ENCODE peak calls at places on chromosomes 16 and 17, in seven cellular contexts. D is astrocyte; O is neural progenitor cell; V is tibial artery; Z is CD8-positive, alpha-beta T cell; K is colonic mucosa; G is cardiac muscle cell. S is an unnamed sample.

GRCh38 chr16:50743575-50744225 is 1.8 kb downstream of the CYLD start:
- DNase-seq in K (no peak), D (no peak), Z (no peak), G (no peak), O (no peak), V (no peak), S (no peak)

GRCh38 chr17:15966183-15966878 is 21.4 kb downstream of the ADORA2B start:
- DNase-seq in D (no peak), G (no peak), K (peak), O (peak), Z (no peak), V (no peak), S (no peak)

GRCh38 chr16:1039762-1040161 is 32.8 kb upstream of the SSTR5 start:
- DNase-seq in G (no peak), O (no peak), D (no peak), V (no peak), Z (no peak), K (no peak), S (no peak)

GRCh38 chr17:1008008-1008761 is 11.3 kb downstream of the TIMM22 start:
- DNase-seq in K (peak), O (no peak), D (no peak), V (peak), Z (no peak), G (no peak), S (peak)

GRCh38 chr16:57061084-57061905 is 31.1 kb upstream of the CPNE2 start:
- DNase-seq in G (peak), K (no peak), O (no peak), D (peak), Z (no peak), V (peak), S (peak)

GRCh38 chr17:8044819-8045810 is 6.3 kb downstream of the ALOX15B start:
- DNase-seq in O (no peak), Z (no peak), D (no peak), V (peak), K (no peak), G (no peak), S (no peak)

GRCh38 chr17:73838815-73839214 is 194.6 kb upstream of the SDK2 start:
- DNase-seq in G (no peak), V (no peak), K (no peak), D (no peak), O (no peak), Z (no peak), S (no peak)

GRCh38 chr17:66996926-66997325 is 32.4 kb downstream of the CACNG4 start:
- DNase-seq in G (no peak), O (no peak), Z (no peak), D (no peak), K (no peak), V (no peak), S (no peak)

GRCh38 chr17:64507418-64507766 is 615 bp downstream of the CEP95 start:
- DNase-seq in O (peak), D (peak), V (no peak), K (peak), G (peak), Z (no peak), S (no peak)

GRCh38 chr16:9977333-9977897 is 204.8 kb downstream of the GRIN2A start:
- DNase-seq in O (no peak), D (no peak), G (no peak), V (no peak), K (no peak), Z (no peak), S (no peak)

GRCh38 chr16:73228649-73229048 is 180.7 kb upstream of the ZFHX3 start:
- DNase-seq in G (peak), O (no peak), D (peak), V (no peak), Z (no peak), K (no peak), S (no peak)

GRCh38 chr17:19686400-19687090 is 29.8 kb downstream of the SLC47A2 start:
- DNase-seq in K (no peak), O (no peak), V (no peak), D (no peak), Z (no peak), G (no peak), S (no peak)

GRCh38 chr16:82010649-82011048 is 621 bp downstream of the SDR42E1 start:
- DNase-seq in Z (no peak), V (no peak), K (no peak), D (no peak), G (no peak), O (no peak), S (no peak)
- H3K27ac ChIP-seq in Z (no peak), V (no peak), K (no peak), D (no peak), G (no peak), O (no peak), S (no peak)

DNA sequence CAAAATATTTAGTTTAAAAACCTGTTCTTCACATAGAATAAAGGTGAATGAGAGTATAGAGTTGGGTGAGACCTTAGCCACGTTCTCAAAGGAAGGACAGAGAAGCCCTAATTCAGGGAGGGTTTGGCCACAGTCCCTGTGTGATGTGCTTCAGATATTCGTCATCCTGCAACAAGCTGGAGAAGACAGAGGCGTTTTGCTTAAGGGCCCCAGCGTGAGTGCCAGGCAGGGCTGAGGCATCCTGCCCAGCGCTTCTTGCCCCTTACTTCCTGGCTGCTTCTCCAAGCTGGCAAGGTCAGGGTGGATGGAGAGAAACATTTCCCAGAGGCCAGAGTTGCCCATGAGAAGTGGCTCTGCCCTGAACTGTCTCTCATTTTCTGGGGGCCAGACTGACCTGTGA is 46.9 kb downstream of the AXIN2 start:
- DNase-seq in K (no peak), D (peak), Z (no peak), G (peak), V (peak), O (no peak), S (no peak)
- TF ChIP-seq CTCF in K (no peak), D (no peak), Z (no peak), G (no peak), V (no peak), O (no peak), S (no peak)

GRCh38 chr17:55433029-55433628 is 11.5 kb upstream of the MMD start:
- DNase-seq in K (peak), V (no peak), G (no peak), Z (no peak), O (no peak), D (peak), S (no peak)
- H3K27ac ChIP-seq in K (peak), V (no peak), G (no peak), Z (no peak), O (no peak), D (no peak), S (peak)

DNA sequence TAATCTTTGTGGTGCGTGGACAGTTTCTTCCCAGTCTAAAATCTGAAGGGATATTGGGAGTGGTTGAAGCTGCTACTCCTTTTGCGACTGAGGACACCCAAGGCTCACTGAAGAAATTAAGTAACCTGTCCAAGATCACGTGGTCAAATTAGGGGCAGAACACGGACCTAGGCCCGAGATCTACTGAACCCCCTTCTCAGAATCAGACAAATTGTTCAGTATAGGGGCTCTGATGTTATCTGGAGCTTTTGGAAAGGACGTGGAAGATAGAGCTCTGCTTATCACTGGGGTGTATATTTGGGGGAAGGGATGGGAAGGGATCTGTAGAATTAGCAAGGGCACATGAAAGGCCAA is 857 bp downstream of the TANGO6 start:
- DNase-seq in K (no peak), Z (no peak), V (no peak), D (no peak), G (no peak), O (no peak), S (no peak)
- TF ChIP-seq CTCF in K (no peak), Z (no peak), V (no peak), D (no peak), G (no peak), O (no peak), S (no peak)

GRCh38 chr17:17833664-17834357 is 3.0 kb downstream of the SREBF1 start:
- DNase-seq in G (no peak), K (no peak), V (no peak), D (no peak), Z (no peak), O (no peak), S (no peak)
- H3K27ac ChIP-seq in G (no peak), K (no peak), V (peak), D (no peak), Z (no peak), O (no peak), S (peak)